ENCODE peak calls at places on chromosomes 6 and 20, in five cellular contexts. C is CD8-positive, alpha-beta memory T cell; G is epithelial cell of proximal tubule; H is AG10803; W is bronchial epithelial cell. R is an unnamed sample.

GRCh38 chr6:44023586-44024454 is 103.4 kb downstream of the MRPL14 start:
- DNase-seq in C (no peak), G (no peak), H (no peak), W (no peak), R (no peak)

GRCh38 chr20:34772437-34772836 is 53.0 kb downstream of the NCOA6 start:
- DNase-seq in C (no peak), G (no peak), H (no peak), W (no peak), R (no peak)

GRCh38 chr6:92820531-92820930 is 598.8 kb downstream of the EPHA7 start:
- DNase-seq in C (no peak), G (no peak), H (no peak), W (no peak), R (no peak)

GRCh38 chr20:41426361-41426900 is 59.8 kb upstream of the EMILIN3 start:
- DNase-seq in C (no peak), G (no peak), H (peak), W (no peak), R (no peak)

GRCh38 chr6:138086573-138087196 is 20.5 kb downstream of the PERP start:
- DNase-seq in C (no peak), G (peak), H (no peak), W (peak), R (peak)

GRCh38 chr20:20837574-20838021 is 125.2 kb upstream of the RALGAPA2 start:
- DNase-seq in C (no peak), G (no peak), H (peak), W (peak), R (peak)

GRCh38 chr6:37018152-37019064 is 13.0 kb downstream of the FGD2 start:
- DNase-seq in C (peak), G (no peak), H (peak), W (peak), R (peak)

GRCh38 chr20:38805958-38806854 is 709 bp downstream of the PPP1R16B start:
- DNase-seq in C (peak), G (no peak), H (no peak), W (no peak), R (no peak)

GRCh38 chr6:3612341-3613041 is 139.0 kb downstream of the PXDC1 start:
- DNase-seq in C (no peak), G (no peak), H (peak), W (peak), R (peak)

GRCh38 chr6:94377835-94378234 is 958.5 kb upstream of the EPHA7 start:
- DNase-seq in C (no peak), G (no peak), H (no peak), W (no peak), R (no peak)

GRCh38 chr6:134436950-134437349 is 119.0 kb upstream of the SGK1 start:
- DNase-seq in C (no peak), G (no peak), H (peak), W (peak), R (peak)

GRCh38 chr20:289693-290080 is 863 bp downstream of the C20orf96 start:
- DNase-seq in C (no peak), G (no peak), H (no peak), W (no peak), R (no peak)

GRCh38 chr6:48628316-48628715 is 517.3 kb upstream of the PTCHD4 start:
- DNase-seq in C (no peak), G (no peak), H (peak), W (no peak), R (no peak)

GRCh38 chr20:16100767-16101166 is 472.5 kb downstream of the KIF16B start:
- DNase-seq in C (no peak), G (no peak), H (no peak), W (no peak), R (no peak)

GRCh38 chr20:49319204-49319809 is 41.5 kb upstream of the ZNFX1 start:
- DNase-seq in C (no peak), G (no peak), H (no peak), W (no peak), R (no peak)

DNA sequence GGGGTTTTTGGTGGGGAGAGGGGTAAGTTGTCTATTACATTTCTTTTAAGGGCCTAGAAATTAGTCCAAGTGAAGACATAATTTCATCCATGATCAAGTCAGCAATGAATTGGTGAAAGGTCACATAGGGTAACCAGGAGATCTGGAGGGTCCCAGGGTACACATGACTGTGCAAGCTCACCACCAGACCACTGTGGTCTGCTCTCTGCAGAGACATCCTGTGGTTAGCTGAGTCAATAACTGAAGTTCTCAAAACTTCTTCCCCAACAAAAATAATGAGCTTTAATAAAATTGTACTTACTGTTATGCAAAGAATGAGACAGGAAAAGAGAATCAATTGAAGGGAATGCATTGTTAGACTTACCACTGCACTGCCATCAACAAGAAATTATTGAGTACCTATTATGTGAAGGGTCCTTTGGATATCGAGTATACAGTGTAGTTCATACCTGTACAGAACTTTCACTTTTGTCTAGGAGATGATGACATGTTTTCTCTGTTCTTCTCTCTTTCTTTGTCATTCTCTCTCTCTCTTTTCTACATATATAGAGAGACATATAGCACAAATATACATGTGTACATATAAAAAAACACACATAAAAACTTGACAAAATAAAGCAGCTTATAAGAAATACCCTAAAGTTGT is 209.8 kb downstream of the GJA1 start:
- DNase-seq in C (no peak), G (no peak), H (peak), W (no peak), R (no peak)
- H3K4me3 ChIP-seq in C (no peak), G (no peak), H (no peak), W (no peak), R (no peak)

GRCh38 chr20:5608104-5608447 is 142.1 kb upstream of the SHLD1 start:
- DNase-seq in C (no peak), G (no peak), H (no peak), W (no peak), R (no peak)

GRCh38 chr20:5600982-5601381 is 149.2 kb upstream of the SHLD1 start:
- DNase-seq in C (no peak), G (no peak), H (no peak), W (no peak), R (no peak)

GRCh38 chr20:5602346-5602745 is 147.9 kb upstream of the SHLD1 start:
- DNase-seq in C (no peak), G (no peak), H (peak), W (no peak), R (no peak)

GRCh38 chr20:5608448-5609161 is 141.6 kb upstream of the SHLD1 start:
- DNase-seq in C (no peak), G (no peak), H (peak), W (peak), R (peak)

DNA sequence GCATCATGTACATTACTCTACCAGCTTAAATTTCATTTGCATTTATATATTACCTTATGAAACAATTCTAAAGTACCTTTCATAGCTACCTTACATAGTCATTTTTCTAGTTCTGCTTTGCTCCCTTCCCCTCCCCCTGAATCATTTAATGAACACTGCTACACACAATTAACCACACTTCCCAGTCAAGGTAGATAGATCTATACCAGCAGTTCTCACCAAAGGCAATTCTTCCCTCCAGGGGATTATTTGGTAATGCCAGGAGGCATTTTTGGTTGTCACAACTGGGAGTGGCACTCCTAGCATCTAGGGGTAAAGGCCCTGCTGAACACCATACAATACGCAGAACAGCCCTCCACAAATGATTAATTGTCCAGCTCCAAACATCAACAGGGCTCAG is 143.9 kb upstream of the SHLD1 start:
- DNase-seq in C (no peak), G (no peak), H (no peak), W (no peak), R (no peak)
- H3K4me3 ChIP-seq in C (peak), G (no peak), H (no peak), W (no peak), R (no peak)

GRCh38 chr6:21767891-21768659 is 174.5 kb downstream of the SOX4 start:
- DNase-seq in C (no peak), G (no peak), H (peak), W (peak), R (peak)
- H3K4me3 ChIP-seq in C (no peak), G (no peak), H (no peak), W (no peak), R (no peak)

GRCh38 chr6:33017694-33018353 is 8.4 kb upstream of the HLA-DOA start:
- DNase-seq in C (no peak), G (no peak), H (no peak), W (no peak), R (no peak)

GRCh38 chr6:33018418-33018817 is 9.0 kb upstream of the HLA-DOA start:
- DNase-seq in C (no peak), G (no peak), H (no peak), W (no peak), R (no peak)

GRCh38 chr6:33017024-33017423 is 7.6 kb upstream of the HLA-DOA start:
- DNase-seq in C (no peak), G (no peak), H (no peak), W (no peak), R (no peak)

GRCh38 chr6:33019358-33019757 is 10.0 kb upstream of the HLA-DOA start:
- DNase-seq in C (no peak), G (no peak), H (no peak), W (no peak), R (no peak)

GRCh38 chr6:33018904-33019303 is 9.5 kb upstream of the HLA-DOA start:
- DNase-seq in C (peak), G (peak), H (peak), W (peak), R (peak)
- H3K4me3 ChIP-seq in C (peak), G (peak), H (peak), W (peak), R (no peak)

GRCh38 chr6:136725124-136725523 is 67.2 kb downstream of the MAP3K5 start:
- DNase-seq in C (no peak), G (no peak), H (no peak), W (no peak), R (no peak)
- H3K4me3 ChIP-seq in C (no peak), G (no peak), H (no peak), W (no peak), R (no peak)

DNA sequence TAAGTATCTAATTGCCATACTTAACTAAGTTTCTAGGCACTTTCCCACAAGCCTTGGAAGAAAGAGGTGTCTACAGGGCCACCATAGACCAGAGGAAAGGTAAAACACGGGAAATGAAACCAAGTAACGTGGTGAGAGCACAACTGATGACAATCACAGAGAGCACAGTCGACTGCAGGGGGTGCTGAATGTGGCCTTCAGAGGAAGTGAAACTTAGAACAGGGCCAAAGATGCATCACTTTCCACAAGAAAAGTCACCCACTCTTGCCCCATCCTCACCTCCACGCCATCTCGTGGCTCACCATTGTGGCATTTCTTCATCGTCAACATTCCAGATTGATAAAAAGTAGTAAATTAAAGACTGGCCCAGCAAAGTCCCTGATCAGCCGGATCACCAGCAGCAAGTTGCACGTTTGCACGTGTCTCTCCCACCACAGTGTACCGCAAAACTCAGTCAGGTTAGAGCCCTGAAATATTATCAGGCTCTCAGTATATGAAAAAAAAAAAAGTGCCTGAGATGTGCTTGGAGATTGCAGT is 31.4 kb downstream of the HIVEP2 start:
- DNase-seq in C (peak), G (no peak), H (no peak), W (no peak), R (no peak)
- H3K4me3 ChIP-seq in C (peak), G (no peak), H (no peak), W (no peak), R (no peak)

DNA sequence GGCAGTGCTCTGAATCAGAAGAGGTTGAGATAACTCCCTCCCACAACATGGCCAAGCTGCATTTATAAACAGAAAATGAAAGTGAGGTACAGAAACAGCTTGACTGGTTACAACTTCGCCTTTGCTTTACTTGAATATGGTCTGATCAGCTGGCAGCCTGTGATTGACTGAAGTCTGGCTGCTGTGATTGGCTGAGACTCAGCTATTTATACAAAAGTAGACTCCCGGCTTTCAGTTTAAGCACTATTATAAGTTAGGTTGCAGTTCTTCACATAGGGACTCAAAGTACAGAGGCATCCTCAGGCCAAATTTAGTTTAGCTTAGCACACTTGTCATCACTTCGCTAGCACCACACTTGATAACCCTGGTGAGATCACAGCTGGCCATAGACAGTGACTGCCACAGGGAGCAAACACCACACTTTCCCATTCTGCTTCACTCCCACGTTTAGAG is 362.6 kb downstream of the EPM2A start:
- DNase-seq in C (peak), G (no peak), H (peak), W (peak), R (peak)
- H3K4me3 ChIP-seq in C (no peak), G (no peak), H (peak), W (no peak), R (no peak)

GRCh38 chr20:18288748-18289705 is 700 bp downstream of the ZNF133 start:
- DNase-seq in C (no peak), G (no peak), H (peak), W (no peak), R (peak)
- H3K4me3 ChIP-seq in C (peak), G (peak), H (peak), W (peak), R (peak)

R was measured in epithelial cell of esophagus.